ENCODE peak calls at places on chromosomes 12 and 14, in five cellular contexts. U is HCT116, V is left ventricle myocardium inferior, L is HFFc6, R is bronchial epithelial cell. J is an unnamed sample.

GRCh38 chr12:132638541-132639408 is 20.2 kb downstream of the P2RX2 start:
- DNase-seq in R (peak), L (peak), U (no peak), V (no peak), J (peak)

GRCh38 chr12:124727244-124727673 is 136.4 kb downstream of the SCARB1 start:
- DNase-seq in U (peak), R (no peak), V (peak), L (peak), J (no peak)

GRCh38 chr12:91023326-91024004 is 18.7 kb upstream of the EPYC start:
- DNase-seq in U (no peak), V (no peak), R (peak), L (peak), J (no peak)

GRCh38 chr12:114869091-114869834 is 185.3 kb upstream of the TBX3 start:
- DNase-seq in R (no peak), V (no peak), U (no peak), L (peak), J (no peak)

GRCh38 chr12:30019386-30020140 is 235.8 kb upstream of the TMTC1 start:
- DNase-seq in U (no peak), V (no peak), R (no peak), L (no peak), J (no peak)

GRCh38 chr14:49584058-49584457 is 2.1 kb downstream of the RPS29 start:
- DNase-seq in U (no peak), V (no peak), R (no peak), L (no peak), J (no peak)

GRCh38 chr14:64215274-64215673 is 78.9 kb downstream of the ESR2 start:
- DNase-seq in R (no peak), U (no peak), L (no peak), V (no peak), J (no peak)

GRCh38 chr12:127660961-127661360 is 606.0 kb upstream of the TMEM132C start:
- DNase-seq in V (no peak), U (no peak), L (no peak), R (no peak), J (no peak)

GRCh38 chr14:64659366-64659765 is 44.9 kb upstream of the PLEKHG3 start:
- DNase-seq in U (no peak), L (peak), R (no peak), V (no peak), J (no peak)

GRCh38 chr12:57116580-57117281 is 5.6 kb upstream of the STAT6 start:
- DNase-seq in L (no peak), U (no peak), V (no peak), R (no peak), J (no peak)

GRCh38 chr14:102080183-102081080 is 6.4 kb downstream of the HSP90AA1 start:
- DNase-seq in R (no peak), L (no peak), V (no peak), U (no peak), J (no peak)

GRCh38 chr12:124761876-124762275 is 101.8 kb downstream of the SCARB1 start:
- DNase-seq in U (no peak), L (no peak), V (peak), R (no peak), J (no peak)

GRCh38 chr12:108637222-108637621 is 3.5 kb upstream of the SELPLG start:
- DNase-seq in U (no peak), R (no peak), L (no peak), V (no peak), J (no peak)

GRCh38 chr14:69484444-69485113 is at the start of gene PLEKHD1:
- DNase-seq in L (no peak), V (no peak), U (peak), R (no peak), J (peak)

GRCh38 chr12:122842505-122843405 is 7.5 kb downstream of the HIP1R start:
- DNase-seq in R (no peak), V (no peak), U (no peak), L (no peak), J (no peak)

GRCh38 chr12:84787253-84787652 is 125.3 kb downstream of the SLC6A15 start:
- DNase-seq in U (no peak), R (no peak), L (no peak), V (no peak), J (no peak)

GRCh38 chr14:80784824-80785223 is 156.7 kb downstream of the CEP128 start:
- DNase-seq in U (no peak), V (no peak), L (peak), R (no peak), J (no peak)

GRCh38 chr12:6936642-6937480 is 6.8 kb upstream of the RNU7-1 start:
- DNase-seq in U (no peak), R (no peak), V (no peak), L (no peak), J (peak)

GRCh38 chr14:67555518-67556090 is 22.5 kb downstream of the PLEKHH1 start:
- DNase-seq in V (no peak), U (no peak), L (no peak), R (no peak), J (no peak)

GRCh38 chr14:71959055-71959454 is 26.8 kb downstream of the RGS6 start:
- DNase-seq in L (no peak), R (no peak), V (no peak), U (no peak), J (no peak)

GRCh38 chr12:89384050-89384749 is 31.9 kb upstream of the DUSP6 start:
- DNase-seq in U (no peak), L (peak), R (peak), V (peak), J (no peak)

GRCh38 chr12:108047130-108047550 is 81.9 kb upstream of the WSCD2 start:
- DNase-seq in L (no peak), V (no peak), R (no peak), U (no peak), J (peak)

GRCh38 chr14:38047518-38047917 is 160.2 kb upstream of the SSTR1 start:
- DNase-seq in V (no peak), U (no peak), L (no peak), R (no peak), J (no peak)

GRCh38 chr12:8698132-8698829 is 490 bp downstream of the RIMKLB start:
- DNase-seq in V (peak), R (no peak), L (peak), U (no peak), J (peak)

GRCh38 chr12:104596876-104597833 is 140.4 kb downstream of the CHST11 start:
- DNase-seq in R (no peak), L (no peak), V (no peak), U (no peak), J (no peak)

GRCh38 chr14:53295985-53296582 is 143.0 kb upstream of the DDHD1 start:
- DNase-seq in U (peak), V (no peak), R (peak), L (peak), J (peak)

GRCh38 chr12:55732288-55732687 is 3.5 kb upstream of the CD63 start:
- DNase-seq in R (no peak), L (no peak), V (no peak), U (no peak), J (no peak)

GRCh38 chr12:29591140-29592020 is 93.9 kb upstream of the OVCH1 start:
- DNase-seq in U (no peak), V (no peak), L (no peak), R (peak), J (no peak)

GRCh38 chr14:104364830-104365229 is 214.7 kb upstream of the C14orf180 start:
- DNase-seq in R (no peak), V (no peak), U (no peak), L (no peak), J (no peak)

GRCh38 chr12:107283652-107284051 is 190.3 kb upstream of the CRY1 start:
- DNase-seq in U (no peak), L (no peak), R (no peak), V (no peak), J (no peak)

GRCh38 chr12:130704606-130705005 is 11.5 kb downstream of the RIMBP2 start:
- DNase-seq in V (no peak), R (no peak), L (no peak), U (no peak), J (no peak)

GRCh38 chr12:100868487-100868886 is 73.9 kb downstream of the ANO4 start:
- DNase-seq in V (no peak), R (peak), L (no peak), U (no peak), J (no peak)

GRCh38 chr12:104805186-104805585 is 152.9 kb downstream of the SLC41A2 start:
- DNase-seq in R (peak), U (no peak), L (peak), V (no peak), J (no peak)

GRCh38 chr12:113684908-113685512 is 213.3 kb upstream of the LHX5 start:
- DNase-seq in V (no peak), R (no peak), U (no peak), L (no peak), J (no peak)

GRCh38 chr12:62466596-62467411 is at the start of gene MON2:
- DNase-seq in U (peak), R (peak), V (peak), L (peak), J (peak)

GRCh38 chr14:75711134-75711795 is 50.2 kb downstream of the TTLL5 start:
- DNase-seq in U (peak), R (peak), L (peak), V (no peak), J (peak)

DNA sequence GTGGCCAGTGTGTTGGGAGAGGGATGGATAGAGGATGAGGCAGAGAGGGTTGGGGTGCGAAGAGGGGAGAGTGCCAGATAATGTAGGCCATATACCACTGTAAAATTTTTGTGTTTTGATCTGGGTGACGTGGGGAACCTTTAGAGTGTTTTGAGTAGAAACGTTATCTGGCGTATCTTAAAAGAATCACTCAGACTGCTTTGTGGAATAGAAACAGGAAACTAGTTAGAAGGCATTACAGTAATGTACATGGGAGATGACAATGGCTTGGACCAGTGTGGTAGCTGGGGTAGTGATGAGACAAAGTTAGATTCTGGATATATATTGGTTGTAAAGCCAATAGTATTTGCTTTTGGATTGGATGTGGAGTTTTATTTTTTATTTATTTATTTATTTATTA is 20.6 kb downstream of the ATF1 start:
- DNase-seq in U (no peak), R (no peak), L (no peak), V (no peak), J (no peak)
- TF ChIP-seq CTCF in U (no peak), R (no peak), L (no peak), V (no peak), J (no peak)

GRCh38 chr12:26295001-26295400 is 99.6 kb downstream of the SSPN start:
- DNase-seq in V (no peak), L (peak), U (no peak), R (no peak), J (no peak)
- TF ChIP-seq CTCF in V (no peak), L (no peak), U (no peak), R (no peak), J (no peak)

GRCh38 chr14:105533811-105534498 is 7.6 kb downstream of the TMEM121 start:
- DNase-seq in V (no peak), L (no peak), R (no peak), U (no peak), J (no peak)

GRCh38 chr14:105531088-105531957 is 4.9 kb downstream of the TMEM121 start:
- DNase-seq in L (no peak), V (no peak), R (no peak), U (no peak), J (no peak)

GRCh38 chr14:105533391-105533790 is 7.0 kb downstream of the TMEM121 start:
- DNase-seq in V (no peak), U (no peak), L (no peak), R (no peak), J (no peak)

GRCh38 chr14:105532111-105532623 is 5.8 kb downstream of the TMEM121 start:
- DNase-seq in R (no peak), U (no peak), L (no peak), V (no peak), J (no peak)

DNA sequence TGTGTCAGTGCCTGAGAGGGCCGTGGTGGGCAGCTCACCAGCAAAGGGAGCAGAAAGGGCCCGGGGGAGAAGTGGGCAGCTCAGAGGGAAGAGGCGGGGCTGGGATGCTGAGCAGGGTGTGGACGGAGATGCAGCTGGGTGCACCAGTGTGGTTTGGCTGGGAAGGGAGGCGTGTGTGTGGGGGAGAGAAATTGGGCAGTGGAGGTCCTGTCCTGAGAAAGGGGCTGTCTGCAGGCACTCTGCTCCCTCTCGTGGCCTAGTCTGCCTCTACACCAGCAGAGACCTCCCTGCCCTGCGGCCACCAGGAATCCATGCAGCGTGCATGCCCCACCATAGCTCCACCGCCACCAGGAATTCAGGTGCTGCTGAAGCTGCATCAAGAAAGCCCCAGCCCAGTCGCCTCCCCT is 6.4 kb downstream of the TMEM121 start:
- DNase-seq in R (no peak), L (no peak), U (no peak), V (no peak), J (peak)
- TF ChIP-seq CTCF in R (peak), L (peak), U (peak), V (peak), J (peak)

DNA sequence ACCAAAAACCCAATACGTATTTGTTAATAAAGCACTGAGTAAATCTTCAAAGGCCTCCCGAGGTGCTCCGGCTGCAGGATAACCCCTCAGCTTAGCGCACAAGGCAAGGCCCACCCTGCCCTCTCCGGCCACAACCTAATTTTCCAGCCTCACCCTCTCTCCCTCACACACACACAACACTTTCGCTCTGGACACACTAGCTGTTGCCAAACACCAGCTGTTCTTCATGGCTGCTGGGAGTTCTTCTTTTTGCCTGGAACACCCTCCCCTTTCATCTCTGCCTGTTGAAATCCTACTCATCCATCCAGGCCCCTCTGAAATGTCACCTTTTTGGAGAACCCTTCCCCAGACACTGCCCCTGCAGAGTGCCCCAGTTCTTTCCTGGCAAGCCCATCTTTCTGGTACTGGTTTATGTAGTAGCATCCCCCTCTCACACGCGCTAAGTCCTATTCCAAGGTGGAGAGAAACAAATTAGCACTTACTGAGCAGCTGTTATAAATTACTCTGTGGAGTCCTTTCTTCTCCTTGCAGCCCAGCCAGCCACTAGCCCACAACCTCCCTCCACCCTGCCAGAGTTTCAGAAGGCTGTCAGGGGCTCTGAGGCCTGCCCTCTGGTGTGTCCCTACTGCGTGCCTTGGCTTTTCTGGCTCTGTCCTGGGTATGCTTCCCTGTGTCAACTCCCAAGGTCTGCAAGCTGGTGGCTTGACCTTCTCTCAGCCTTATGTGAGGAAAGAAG is 808 bp upstream of the CRACR2A start:
- DNase-seq in L (no peak), V (peak), U (no peak), R (no peak), J (no peak)
- TF ChIP-seq CTCF in L (no peak), V (no peak), U (no peak), R (no peak), J (no peak)

DNA sequence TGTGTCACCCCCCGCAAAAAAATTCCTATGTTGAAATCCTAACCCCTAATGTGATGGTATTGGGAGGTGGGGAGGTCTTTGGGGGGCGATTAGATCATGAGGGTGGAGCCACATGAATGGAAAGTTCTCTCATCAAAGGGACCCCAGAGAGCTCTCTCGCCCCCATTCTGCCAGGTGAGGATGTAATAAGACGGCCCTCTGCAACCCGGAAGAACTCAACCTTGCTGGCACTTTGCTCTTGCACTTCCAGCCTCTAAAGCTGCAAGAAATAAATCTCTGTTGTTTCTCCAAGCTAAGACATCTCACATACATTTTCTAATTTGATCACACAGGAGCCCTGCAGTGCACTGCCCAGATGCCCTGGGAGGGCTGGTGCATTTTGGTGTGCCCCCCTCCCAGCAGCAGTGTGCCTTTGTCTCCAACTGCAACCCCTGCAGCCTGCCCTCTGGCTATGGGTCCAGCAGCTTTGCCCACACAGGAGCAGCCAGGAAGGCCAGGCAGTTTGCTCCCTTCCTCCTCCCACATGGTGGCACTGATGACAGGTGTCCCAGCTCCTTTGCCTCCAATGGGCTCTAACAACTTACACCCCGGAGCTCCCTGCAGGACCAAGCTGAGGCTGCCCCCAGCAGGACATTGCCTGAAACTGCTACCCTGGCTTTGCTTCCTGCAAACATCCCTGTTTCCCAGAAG is 59.3 kb downstream of the C14orf132 start:
- DNase-seq in L (peak), R (peak), V (no peak), U (peak), J (peak)
- TF ChIP-seq CTCF in L (peak), R (peak), V (peak), U (peak), J (peak)

GRCh38 chr12:69688021-69688420 is 11.1 kb downstream of the BEST3 start:
- DNase-seq in R (peak), U (no peak), L (no peak), V (no peak), J (no peak)

GRCh38 chr12:69685810-69686209 is 13.3 kb downstream of the BEST3 start:
- DNase-seq in V (no peak), R (peak), U (no peak), L (peak), J (no peak)

GRCh38 chr12:69688496-69689427 is 10.3 kb downstream of the BEST3 start:
- DNase-seq in V (peak), L (peak), U (peak), R (peak), J (no peak)

GRCh38 chr12:69687390-69687789 is 11.7 kb downstream of the BEST3 start:
- DNase-seq in V (no peak), U (no peak), L (no peak), R (no peak), J (no peak)

GRCh38 chr12:69686731-69687130 is 12.4 kb downstream of the BEST3 start:
- DNase-seq in L (no peak), R (no peak), U (no peak), V (no peak), J (no peak)
- TF ChIP-seq CTCF in L (no peak), R (no peak), U (no peak), V (no peak), J (no peak)